ENCODE peak calls at places on chromosomes 1 and 21, in five cellular contexts. J, C, K, F and I are unnamed samples.
A peak's percentile ranks its signal among the peaks of the same experiment; 100 is the strongest.

GRCh38 chr1:16075337-16076002 is 2.0 kb upstream of the FAM131C start:
- DNase-seq in J (no peak), C (no peak), K (no peak), F (peak; percentile 52), I (no peak)

GRCh38 chr1:7117599-7118281 is 332.5 kb downstream of the CAMTA1 start:
- DNase-seq in J (no peak), C (no peak), K (no peak), F (no peak), I (no peak)

GRCh38 chr1:112393634-112393976 is 2.4 kb upstream of the CTTNBP2NL start:
- DNase-seq in J (no peak), C (no peak), K (no peak), F (no peak), I (no peak)

GRCh38 chr1:226525750-226526149 is 22.8 kb upstream of the STUM start:
- DNase-seq in J (no peak), C (no peak), K (no peak), F (no peak), I (no peak)

GRCh38 chr21:14734191-14734590 is 188.1 kb upstream of the SAMSN1 start:
- DNase-seq in J (no peak), C (no peak), K (no peak), F (no peak), I (no peak)

GRCh38 chr1:5508669-5509330 is 483.4 kb downstream of the NPHP4 start:
- DNase-seq in J (no peak), C (no peak), K (no peak), F (no peak), I (no peak)

GRCh38 chr1:42784946-42785693 is at the start of gene TMEM269:
- DNase-seq in J (no peak), C (no peak), K (peak; percentile 38), F (no peak), I (no peak)

GRCh38 chr1:214332950-214333798 is 52.2 kb downstream of the SMYD2 start:
- DNase-seq in J (peak; percentile 34), C (peak; percentile 35), K (peak; percentile 37), F (no peak), I (peak; percentile 24)

GRCh38 chr1:9448132-9449105 is 90.8 kb upstream of the SLC25A33 start:
- DNase-seq in J (no peak), C (no peak), K (no peak), F (no peak), I (no peak)

GRCh38 chr1:11796036-11796828 is 9.5 kb downstream of the MTHFR start:
- DNase-seq in J (no peak), C (no peak), K (no peak), F (no peak), I (no peak)

GRCh38 chr1:182616130-182617074 is 12.2 kb upstream of the RGS16 start:
- DNase-seq in J (no peak), C (no peak), K (peak; percentile 83), F (peak; percentile 75), I (peak; percentile 47)

GRCh38 chr1:153880962-153881361 is 41.8 kb downstream of the GATAD2B start:
- DNase-seq in J (no peak), C (peak; percentile 88), K (peak; percentile 39), F (peak; percentile 88), I (no peak)

GRCh38 chr1:197399691-197400521 is 131.9 kb downstream of the CRB1 start:
- DNase-seq in J (no peak), C (no peak), K (no peak), F (no peak), I (no peak)

GRCh38 chr21:42373181-42373907 is 7.0 kb upstream of the TFF1 start:
- DNase-seq in J (no peak), C (no peak), K (no peak), F (no peak), I (no peak)

GRCh38 chr21:35981514-35982070 is 78.7 kb downstream of the SETD4 start:
- DNase-seq in J (no peak), C (no peak), K (no peak), F (no peak), I (no peak)

GRCh38 chr1:181159451-181160151 is 71.1 kb downstream of the IER5 start:
- DNase-seq in J (no peak), C (no peak), K (peak; percentile 40), F (peak; percentile 49), I (no peak)

GRCh38 chr1:90728656-90729257 is 11.7 kb upstream of the BARHL2 start:
- DNase-seq in J (no peak), C (no peak), K (no peak), F (no peak), I (no peak)

GRCh38 chr1:97920275-97920831 is 481 bp downstream of the DPYD start:
- DNase-seq in J (no peak), C (no peak), K (no peak), F (no peak), I (no peak)

GRCh38 chr1:7177438-7178126 is 392.3 kb downstream of the CAMTA1 start:
- DNase-seq in J (no peak), C (no peak), K (no peak), F (no peak), I (no peak)

GRCh38 chr1:160522622-160523345 is at the start of gene SLAMF6:
- DNase-seq in J (no peak), C (no peak), K (peak; percentile 36), F (no peak), I (no peak)

GRCh38 chr1:247385283-247385682 is 30.7 kb upstream of the NLRP3 start:
- DNase-seq in J (no peak), C (no peak), K (no peak), F (no peak), I (no peak)

GRCh38 chr1:64701071-64701470 is 43.8 kb upstream of the RAVER2 start:
- DNase-seq in J (no peak), C (no peak), K (no peak), F (no peak), I (no peak)

GRCh38 chr1:115679141-115679611 is 37.4 kb downstream of the VANGL1 start:
- DNase-seq in J (no peak), C (no peak), K (no peak), F (peak; percentile 59), I (no peak)

GRCh38 chr1:79325705-79326104 is 319.2 kb upstream of the ADGRL4 start:
- DNase-seq in J (no peak), C (no peak), K (no peak), F (no peak), I (no peak)

GRCh38 chr21:43317254-43317748 is 109.6 kb downstream of the SIK1 start:
- DNase-seq in J (no peak), C (no peak), K (no peak), F (no peak), I (no peak)

GRCh38 chr1:39158330-39159086 is 46.0 kb upstream of the MACF1 start:
- DNase-seq in J (peak; percentile 43), C (no peak), K (no peak), F (peak; percentile 57), I (no peak)

GRCh38 chr1:244361764-244362473 is 89.8 kb downstream of the ADSS2 start:
- DNase-seq in J (no peak), C (no peak), K (no peak), F (no peak), I (no peak)

GRCh38 chr21:27804515-27804914 is 837.6 kb upstream of the ADAMTS5 start:
- DNase-seq in J (no peak), C (no peak), K (no peak), F (no peak), I (no peak)

GRCh38 chr1:2104621-2105427 is 54.6 kb downstream of the PRKCZ start:
- DNase-seq in J (no peak), C (no peak), K (no peak), F (peak; percentile 87), I (no peak)

GRCh38 chr1:115062542-115063004 is 26.7 kb downstream of the TSPAN2 start:
- DNase-seq in J (no peak), C (no peak), K (peak; percentile 92), F (peak; percentile 51), I (peak; percentile 14)